ENCODE peak calls at places on chromosome 13, in five cellular contexts. Z is DND-41, S is T-helper 17 cell, T is psoas muscle, L is adrenal gland. D is an unnamed sample.

GRCh38 chr13:42707596-42707995 is 73.8 kb upstream of the FAM216B start:
- DNase-seq in S (no peak), T (no peak), L (no peak), Z (no peak), D (no peak)

GRCh38 chr13:106453101-106453500 is 82.4 kb downstream of the EFNB2 start:
- DNase-seq in Z (no peak), S (no peak), L (no peak), T (no peak), D (no peak)

GRCh38 chr13:20389696-20390525 is 135.7 kb downstream of the CRYL1 start:
- DNase-seq in T (no peak), Z (no peak), S (no peak), L (no peak), D (no peak)

GRCh38 chr13:75305057-75305456 is 176.9 kb downstream of the TBC1D4 start:
- DNase-seq in T (no peak), S (no peak), L (peak), Z (no peak), D (no peak)

GRCh38 chr13:41587490-41587889 is 130.1 kb downstream of the RGCC start:
- DNase-seq in S (no peak), T (no peak), Z (no peak), L (no peak), D (no peak)

GRCh38 chr13:99425485-99426341 is 75.6 kb upstream of the TM9SF2 start:
- DNase-seq in Z (peak), L (no peak), S (no peak), T (no peak), D (no peak)

GRCh38 chr13:66489172-66489571 is 741.0 kb downstream of the PCDH9 start:
- DNase-seq in L (no peak), S (no peak), T (no peak), Z (no peak), D (no peak)

GRCh38 chr13:97141564-97142005 is 80.5 kb upstream of the MBNL2 start:
- DNase-seq in Z (no peak), S (no peak), T (no peak), L (peak), D (no peak)

GRCh38 chr13:30049692-30050091 is 199.3 kb upstream of the UBL3 start:
- DNase-seq in L (no peak), T (no peak), Z (no peak), S (no peak), D (no peak)

GRCh38 chr13:20171364-20171763 is 10.5 kb upstream of the GJA3 start:
- DNase-seq in Z (no peak), S (no peak), L (no peak), T (no peak), D (no peak)

GRCh38 chr13:40809471-40809870 is 20.1 kb downstream of the SLC25A15 start:
- DNase-seq in Z (no peak), L (no peak), S (no peak), T (no peak), D (no peak)

GRCh38 chr13:100108913-100109507 is 20.1 kb downstream of the PCCA start:
- DNase-seq in T (no peak), Z (no peak), S (no peak), L (no peak), D (no peak)

GRCh38 chr13:47036291-47037008 is 139.6 kb upstream of the HTR2A start:
- DNase-seq in S (no peak), T (no peak), L (no peak), Z (no peak), D (no peak)

GRCh38 chr13:45934283-45934682 is 82.7 kb upstream of the SIAH3 start:
- DNase-seq in S (no peak), Z (no peak), L (no peak), T (no peak), D (no peak)

GRCh38 chr13:99955747-99956472 is 15.7 kb downstream of the ZIC5 start:
- DNase-seq in T (peak), S (no peak), L (no peak), Z (no peak), D (no peak)

GRCh38 chr13:107301724-107302374 is 733.9 kb upstream of the ARGLU1 start:
- DNase-seq in T (no peak), S (no peak), Z (no peak), L (no peak), D (no peak)

GRCh38 chr13:112983428-112984196 is 14.6 kb downstream of the MCF2L start:
- DNase-seq in S (no peak), T (no peak), L (peak), Z (no peak), D (no peak)

GRCh38 chr13:25286308-25286968 is 850 bp downstream of the MTMR6 start:
- DNase-seq in S (no peak), T (no peak), Z (peak), L (peak), D (peak)

GRCh38 chr13:23579886-23580706 is 9.9 kb downstream of the TNFRSF19 start:
- DNase-seq in L (no peak), Z (no peak), T (no peak), S (no peak), D (no peak)

GRCh38 chr13:28475916-28476725 is 18.8 kb downstream of the FLT1 start:
- DNase-seq in S (no peak), T (no peak), Z (no peak), L (no peak), D (no peak)

GRCh38 chr13:26941345-26942174 is 181.0 kb upstream of the GPR12 start:
- DNase-seq in T (no peak), L (no peak), Z (no peak), S (no peak), D (no peak)

GRCh38 chr13:73922728-73923393 is 211.3 kb downstream of the KLF12 start:
- DNase-seq in Z (no peak), S (no peak), T (no peak), L (no peak), D (no peak)

GRCh38 chr13:94950303-94950702 is 238.0 kb upstream of the SOX21 start:
- DNase-seq in Z (no peak), L (no peak), T (no peak), S (no peak), D (no peak)

GRCh38 chr13:40786568-40786996 is 2.8 kb upstream of the SLC25A15 start:
- DNase-seq in T (no peak), S (no peak), L (no peak), Z (no peak), D (no peak)

GRCh38 chr13:32881792-32882175 is 134.4 kb upstream of the KL start:
- DNase-seq in Z (no peak), S (no peak), T (no peak), L (no peak), D (no peak)

GRCh38 chr13:112990783-112991182 is 21.8 kb downstream of the MCF2L start:
- DNase-seq in T (no peak), L (no peak), Z (no peak), S (no peak), D (no peak)

GRCh38 chr13:60661514-60661913 is 264.5 kb downstream of the TDRD3 start:
- DNase-seq in S (no peak), Z (no peak), L (no peak), T (no peak), D (no peak)

GRCh38 chr13:80338781-80339577 is 1.9 kb downstream of the SPRY2 start:
- DNase-seq in Z (peak), L (peak), T (peak), S (no peak), D (peak)

GRCh38 chr13:24943136-24943535 is 152.8 kb upstream of the PABPC3 start:
- DNase-seq in S (no peak), Z (no peak), T (no peak), L (no peak), D (no peak)

GRCh38 chr13:50220938-50221337 is 205.7 kb downstream of the KCNRG start:
- DNase-seq in S (no peak), T (no peak), L (no peak), Z (no peak), D (no peak)

GRCh38 chr13:112617754-112618375 is 29.9 kb upstream of the TUBGCP3 start:
- DNase-seq in L (no peak), T (no peak), Z (no peak), S (no peak), D (no peak)

GRCh38 chr13:102231486-102231885 is 170.4 kb downstream of the FGF14 start:
- DNase-seq in L (no peak), T (no peak), Z (no peak), S (no peak), D (no peak)

GRCh38 chr13:84648069-84648640 is 765.9 kb upstream of the SLITRK1 start:
- DNase-seq in Z (no peak), T (no peak), L (no peak), S (no peak), D (no peak)

GRCh38 chr13:84961023-84961422 is 838.2 kb downstream of the SLITRK6 start:
- DNase-seq in Z (no peak), T (no peak), S (no peak), L (no peak), D (no peak)

GRCh38 chr13:54733639-54734038 is 1705.0 kb downstream of the OLFM4 start:
- DNase-seq in S (no peak), L (no peak), T (no peak), Z (no peak), D (no peak)

GRCh38 chr13:83065136-83065535 is 817.1 kb downstream of the SLITRK1 start:
- DNase-seq in L (no peak), T (peak), S (no peak), Z (no peak), D (no peak)

GRCh38 chr13:83825676-83826075 is 56.6 kb downstream of the SLITRK1 start:
- DNase-seq in Z (no peak), L (no peak), T (no peak), S (no peak), D (no peak)

GRCh38 chr13:69595181-69595580 is 512.4 kb upstream of the ATXN8OS start:
- DNase-seq in S (no peak), T (no peak), L (no peak), Z (no peak), D (no peak)

GRCh38 chr13:19673473-19674430 is 40.3 kb downstream of the MPHOSPH8 start:
- DNase-seq in T (no peak), L (no peak), Z (no peak), S (no peak), D (no peak)